ENCODE peak calls at places on chromosomes 7 and 10, in seven cellular contexts. X is HepG2, Q is stomach, A is vagina, Y is spleen, G is suprapubic skin, D is Panc1. K is an unnamed sample.

GRCh38 chr10:124064158-124064603 is 29.2 kb downstream of the CHST15 start:
- DNase-seq in X (peak; percentile 78), Y (no peak), A (no peak), G (no peak), D (peak; percentile 46), Q (no peak), K (no peak)

GRCh38 chr7:27187702-27188665 is 3.0 kb upstream of the HOXA11 start:
- DNase-seq in Q (peak; percentile 20), G (peak; percentile 74), X (no peak), Y (no peak), A (no peak), D (no peak), K (no peak)

GRCh38 chr7:123054357-123055133 is 59.0 kb upstream of the TAS2R16 start:
- DNase-seq in D (no peak), X (peak; percentile 29), G (no peak), Y (no peak), A (no peak), Q (peak; percentile 29), K (peak; percentile 55)

GRCh38 chr10:119207713-119208552 is 562 bp downstream of the GRK5 start:
- DNase-seq in A (peak; percentile 92), Q (peak; percentile 50), D (no peak), X (peak; percentile 65), Y (peak; percentile 93), G (peak; percentile 84), K (peak; percentile 68)

GRCh38 chr7:47327698-47328391 is 254.1 kb downstream of the TNS3 start:
- DNase-seq in X (no peak), Y (no peak), D (no peak), A (peak; percentile 86), Q (peak; percentile 85), G (no peak), K (peak; percentile 48)

GRCh38 chr10:77887631-77888355 is 38.8 kb downstream of the DLG5 start:
- DNase-seq in Q (no peak), A (no peak), X (peak; percentile 89), Y (no peak), G (no peak), D (no peak), K (peak; percentile 31)

GRCh38 chr7:55249332-55249731 is 115.8 kb upstream of the LANCL2 start:
- DNase-seq in Y (no peak), D (no peak), Q (no peak), A (no peak), G (no peak), X (no peak), K (no peak)

GRCh38 chr7:13880789-13881188 is 108.7 kb downstream of the ETV1 start:
- DNase-seq in Y (no peak), X (no peak), D (no peak), A (no peak), Q (no peak), G (no peak), K (no peak)

GRCh38 chr7:159126496-159127345 is 17.9 kb downstream of the VIPR2 start:
- DNase-seq in X (no peak), Y (peak; percentile 38), G (peak; percentile 56), A (no peak), Q (peak; percentile 16), D (no peak), K (no peak)

GRCh38 chr7:118109607-118110006 is 74.4 kb upstream of the LSM8 start:
- DNase-seq in Y (no peak), X (peak; percentile 11), Q (no peak), G (no peak), A (no peak), D (peak; percentile 69), K (no peak)

GRCh38 chr10:27513451-27514191 is 9.5 kb downstream of the RAB18 start:
- DNase-seq in X (no peak), D (no peak), A (no peak), Q (no peak), G (no peak), Y (no peak), K (peak; percentile 40)

GRCh38 chr10:8365935-8366911 is 311.7 kb downstream of the GATA3 start:
- DNase-seq in Q (peak; percentile 52), Y (no peak), D (peak; percentile 39), X (peak; percentile 42), G (no peak), A (no peak), K (no peak)

GRCh38 chr7:122457325-122457724 is 152.8 kb upstream of the FEZF1 start:
- DNase-seq in A (no peak), X (no peak), Y (no peak), G (no peak), Q (no peak), D (no peak), K (no peak)

GRCh38 chr7:31919678-31920369 is 150.4 kb downstream of the PDE1C start:
- DNase-seq in X (no peak), A (no peak), Q (no peak), Y (no peak), D (no peak), G (no peak), K (no peak)

GRCh38 chr10:86613905-86614304 is 40.4 kb upstream of the OPN4 start:
- DNase-seq in Q (no peak), Y (no peak), D (no peak), A (no peak), G (no peak), X (no peak), K (no peak)

GRCh38 chr7:131688738-131689661 is 132.6 kb upstream of the PODXL start:
- DNase-seq in G (no peak), Q (peak; percentile 71), D (peak; percentile 70), X (peak; percentile 49), A (peak; percentile 79), Y (no peak), K (peak; percentile 61)

GRCh38 chr7:74002474-74003017 is 25.4 kb upstream of the ELN start:
- DNase-seq in X (no peak), Q (peak; percentile 63), Y (peak; percentile 88), G (no peak), A (no peak), D (no peak), K (peak; percentile 80)

GRCh38 chr7:98878365-98879197 is at the start of gene TRRAP:
- DNase-seq in Q (peak; percentile 75), A (no peak), D (no peak), G (peak; percentile 85), X (peak; percentile 35), Y (peak; percentile 95), K (peak; percentile 65)
- TF ChIP-seq POLR2AphosphoS5 in Q (no peak), A (no peak), D (peak; percentile 49), G (peak; percentile 47), X (peak; percentile 29), Y (peak; percentile 87), K (peak; percentile 56)

DNA sequence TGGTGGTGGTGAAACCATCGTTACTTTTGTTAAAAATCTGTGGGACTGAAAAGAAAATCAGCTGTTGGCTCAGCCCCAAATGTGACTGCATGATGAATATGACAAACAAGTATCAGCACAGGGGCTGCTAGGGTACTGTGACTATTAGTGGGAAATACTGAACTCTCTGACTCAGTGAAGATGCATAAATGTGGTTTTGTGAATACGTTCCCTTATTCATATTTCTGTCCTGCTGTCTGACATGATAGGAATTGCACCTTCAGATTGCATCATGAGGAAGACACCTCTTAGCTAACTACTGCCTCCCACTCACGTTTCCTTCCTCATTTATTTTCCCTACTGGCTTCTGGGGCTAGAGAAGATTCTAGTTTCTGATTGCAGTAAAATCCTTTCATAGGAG is 1.4 kb downstream of the CLEC5A start:
- DNase-seq in X (no peak), Y (no peak), Q (no peak), G (no peak), D (no peak), A (no peak), K (no peak)
- TF ChIP-seq POLR2AphosphoS5 in X (no peak), Y (no peak), Q (no peak), G (no peak), D (no peak), A (no peak), K (no peak)

DNA sequence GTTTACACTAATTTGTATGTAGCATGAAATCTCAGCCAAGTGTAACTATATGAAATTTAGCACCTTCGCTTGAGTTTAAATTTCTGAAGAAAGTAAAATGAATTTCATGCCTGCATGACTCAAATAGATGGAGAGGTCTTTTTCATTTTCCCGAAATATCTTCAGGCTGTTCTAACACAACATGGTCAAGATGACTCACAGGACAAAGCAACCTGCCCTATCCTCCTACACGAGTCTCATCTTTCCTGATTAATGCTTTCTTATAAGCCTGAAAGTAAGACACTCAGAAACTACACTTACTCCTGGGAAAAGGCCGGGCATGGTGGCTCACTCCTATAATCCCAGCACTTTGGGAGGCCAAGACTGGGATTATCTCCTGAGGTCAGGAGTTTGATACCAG is 41.2 kb downstream of the CH25H start:
- DNase-seq in Q (no peak), Y (no peak), G (no peak), D (no peak), A (no peak), X (no peak), K (no peak)
- TF ChIP-seq POLR2AphosphoS5 in Q (no peak), Y (no peak), G (no peak), D (no peak), A (no peak), X (no peak), K (no peak)

GRCh38 chr10:12710157-12710556 is 291.4 kb downstream of the CCDC3 start:
- DNase-seq in G (no peak), D (no peak), A (no peak), Q (no peak), Y (no peak), X (no peak), K (no peak)

GRCh38 chr10:12711344-12711708 is 290.2 kb downstream of the CCDC3 start:
- DNase-seq in G (no peak), A (no peak), X (no peak), Q (no peak), Y (no peak), D (no peak), K (no peak)

GRCh38 chr10:12709516-12709915 is 292.0 kb downstream of the CCDC3 start:
- DNase-seq in D (no peak), Y (no peak), X (no peak), G (no peak), A (no peak), Q (no peak), K (peak; percentile 52)

GRCh38 chr10:12712284-12712983 is 289.1 kb downstream of the CCDC3 start:
- DNase-seq in Q (no peak), X (no peak), A (no peak), Y (no peak), D (no peak), G (no peak), K (no peak)

DNA sequence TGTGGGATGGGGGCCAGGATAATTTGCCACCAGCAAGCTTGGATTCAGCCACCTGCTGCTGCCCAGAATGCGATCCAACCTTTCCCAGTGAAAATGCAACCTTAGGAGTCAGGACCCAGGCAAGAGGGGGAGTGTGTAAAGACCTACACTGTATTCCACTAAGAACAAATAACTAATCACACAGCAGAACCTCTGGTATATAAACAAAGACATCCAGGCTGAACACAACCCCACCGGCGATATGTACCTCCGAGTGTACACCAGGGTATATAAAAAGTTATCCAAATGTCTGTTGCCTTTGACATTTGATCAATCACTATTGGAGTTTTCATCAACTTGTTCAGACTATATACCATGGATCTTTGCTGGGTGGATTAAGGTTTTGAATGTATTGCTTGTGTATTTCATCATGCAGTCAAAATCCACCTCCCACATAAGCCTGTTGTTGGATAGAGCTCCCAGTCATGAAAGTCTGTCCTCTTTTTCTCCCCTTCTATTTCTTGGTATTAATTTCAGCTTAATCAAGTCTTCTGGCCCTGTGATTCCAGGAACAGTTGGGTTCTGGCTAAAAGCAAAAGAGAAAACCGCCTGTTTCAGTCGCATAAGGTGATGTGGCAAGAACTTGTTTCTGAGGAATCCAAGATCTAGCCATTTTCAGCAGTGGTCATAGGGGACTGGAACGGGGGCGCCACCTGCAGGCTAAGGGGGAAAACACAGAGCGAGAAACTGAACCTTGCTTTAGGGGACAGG is 290.7 kb downstream of the CCDC3 start:
- DNase-seq in Y (peak; percentile 89), D (no peak), G (peak; percentile 86), A (no peak), X (peak; percentile 41), Q (peak; percentile 75), K (peak; percentile 83)
- TF ChIP-seq POLR2AphosphoS5 in Y (no peak), D (no peak), G (no peak), A (peak; percentile 63), X (no peak), Q (peak; percentile 16), K (no peak)

GRCh38 chr10:50406457-50407076 is 155.3 kb upstream of the ASAH2 start:
- DNase-seq in D (no peak), Q (no peak), X (no peak), A (no peak), Y (no peak), G (no peak), K (no peak)
- TF ChIP-seq POLR2AphosphoS5 in D (no peak), Q (no peak), X (no peak), A (no peak), Y (no peak), G (no peak), K (no peak)